ENCODE peak calls at places on chromosomes 7 and 10, in seven cellular contexts. R is stimulated activated naive CD4-positive, alpha-beta T cell; H is kidney tubule cell; J is OCI-M1; C is SJCRH30; U is BE2C; D is stimulated activated CD4-positive, alpha-beta T cell treated with anti-CD3 and anti-CD28 coated beads, TNF-alpha, amount 100 ng/mL, for 24 hours. P is an unnamed sample.

GRCh38 chr7:43585521-43585920 is 2.6 kb downstream of the STK17A start:
- DNase-seq in U (no peak), J (peak; percentile 47), D (no peak), H (peak; percentile 43), C (no peak), R (peak; percentile 29), P (no peak)

GRCh38 chr10:8418631-8419030 is 364.1 kb downstream of the GATA3 start:
- DNase-seq in C (no peak), U (no peak), J (no peak), R (no peak), D (no peak), H (no peak), P (no peak)

GRCh38 chr7:3200504-3200903 is 100.5 kb upstream of the SDK1 start:
- DNase-seq in H (peak; percentile 70), R (no peak), J (peak; percentile 0), D (no peak), C (peak; percentile 15), U (no peak), P (no peak)

GRCh38 chr10:60206735-60207134 is 182.9 kb downstream of the ANK3 start:
- DNase-seq in J (peak; percentile 48), U (no peak), D (no peak), C (no peak), H (no peak), R (no peak), P (no peak)

GRCh38 chr7:75056476-75056875 is 17.1 kb downstream of the RCC1L start:
- DNase-seq in H (no peak), C (no peak), D (no peak), J (no peak), U (no peak), R (no peak), P (no peak)

GRCh38 chr7:55020481-55020871 is 1.7 kb downstream of the EGFR start:
- DNase-seq in D (no peak), R (no peak), J (no peak), U (peak; percentile 44), C (no peak), H (peak; percentile 50), P (no peak)

GRCh38 chr10:50472914-50473313 is 150.8 kb downstream of the SGMS1 start:
- DNase-seq in D (no peak), C (no peak), H (no peak), J (no peak), U (no peak), R (no peak), P (no peak)

GRCh38 chr10:23094786-23095403 is 484 bp upstream of the MSRB2 start:
- DNase-seq in U (no peak), R (no peak), D (no peak), C (no peak), H (no peak), J (no peak), P (no peak)

GRCh38 chr7:14377646-14378266 is 388.3 kb upstream of the ETV1 start:
- DNase-seq in H (peak; percentile 24), R (no peak), U (no peak), C (no peak), J (no peak), D (no peak), P (no peak)

GRCh38 chr10:127151981-127152699 is 44.3 kb downstream of the INSYN2A start:
- DNase-seq in R (no peak), U (no peak), D (no peak), H (peak; percentile 67), C (no peak), J (no peak), P (no peak)

GRCh38 chr7:29748286-29749099 is 57.8 kb upstream of the WIPF3 start:
- DNase-seq in J (peak; percentile 52), H (peak; percentile 63), C (peak; percentile 11), R (no peak), D (no peak), U (no peak), P (no peak)

GRCh38 chr7:27190284-27190748 is 5.3 kb upstream of the HOXA11 start:
- DNase-seq in R (no peak), H (no peak), C (no peak), U (no peak), D (no peak), J (no peak), P (peak; percentile 18)

GRCh38 chr10:12848439-12849173 is 152.9 kb downstream of the CCDC3 start:
- DNase-seq in J (no peak), U (no peak), R (no peak), D (no peak), H (no peak), C (no peak), P (peak; percentile 78)

P was measured in mesenteric fat pad.